ENCODE peak calls at places on chromosomes 4 and X, in ten cellular contexts. G is prostate gland, J is GM12878, F is sigmoid colon, H is upper lobe of left lung, K is HL-60, P is stomach, Y is breast epithelium, T is K562, C is suprapubic skin. L is an unnamed sample.

GRCh38 chrX:129359269-129359668 is 164.0 kb downstream of the SMARCA1 start:
- DNase-seq in G (no peak), J (no peak), F (no peak), H (no peak), K (no peak), P (no peak), Y (no peak), T (no peak), C (no peak), L (no peak)

GRCh38 chr4:53192496-53192895 is 173.4 kb downstream of the SCFD2 start:
- DNase-seq in G (no peak), J (no peak), F (no peak), H (no peak), K (no peak), P (no peak), Y (no peak), T (no peak), C (no peak), L (no peak)

GRCh38 chrX:112520124-112520523 is 159.6 kb downstream of the LHFPL1 start:
- DNase-seq in G (no peak), J (no peak), F (no peak), H (no peak), K (no peak), P (no peak), Y (no peak), T (no peak), C (no peak), L (no peak)

GRCh38 chrX:1468250-1468772 is 15.6 kb upstream of the ASMTL start:
- DNase-seq in G (no peak), J (peak; percentile 83), F (peak; percentile 53), H (peak; percentile 50), K (peak; percentile 53), P (peak; percentile 50), Y (no peak), T (no peak), C (no peak), L (peak; percentile 90)

GRCh38 chr4:60579335-60579734 is 620.8 kb upstream of the ADGRL3 start:
- DNase-seq in G (no peak), J (no peak), F (no peak), H (no peak), K (no peak), P (no peak), Y (no peak), T (no peak), C (no peak), L (no peak)

GRCh38 chrX:133440081-133440796 is 24.9 kb upstream of the GPC4 start:
- DNase-seq in G (no peak), J (no peak), F (no peak), H (no peak), K (no peak), P (no peak), Y (no peak), T (no peak), C (no peak), L (no peak)

GRCh38 chr4:67928547-67928946 is 34.7 kb downstream of the TMPRSS11A start:
- DNase-seq in G (no peak), J (no peak), F (no peak), H (no peak), K (no peak), P (no peak), Y (no peak), T (no peak), C (no peak), L (no peak)

GRCh38 chr4:41057456-41057855 is 156.9 kb downstream of the APBB2 start:
- DNase-seq in G (no peak), J (no peak), F (no peak), H (no peak), K (no peak), P (no peak), Y (no peak), T (no peak), C (no peak), L (no peak)

GRCh38 chrX:53047228-53047627 is 1.4 kb upstream of the GPR173 start:
- DNase-seq in G (no peak), J (no peak), F (no peak), H (no peak), K (no peak), P (no peak), Y (no peak), T (no peak), C (no peak), L (no peak)

GRCh38 chr4:36719425-36719824 is 438.0 kb downstream of the DTHD1 start:
- DNase-seq in G (no peak), J (no peak), F (no peak), H (no peak), K (no peak), P (no peak), Y (no peak), T (no peak), C (no peak), L (no peak)

GRCh38 chr4:36722986-36723385 is 441.6 kb downstream of the DTHD1 start:
- DNase-seq in G (no peak), J (no peak), F (no peak), H (no peak), K (no peak), P (no peak), Y (no peak), T (no peak), C (no peak), L (no peak)
- TF ChIP-seq CTCF in G (no peak), J (peak; percentile 12), F (no peak), H (no peak), K (no peak), P (no peak), Y (no peak), T (no peak), C (no peak), L (no peak)

GRCh38 chr4:77834403-77834802 is 15.2 kb upstream of the CNOT6L start:
- DNase-seq in G (no peak), J (no peak), F (no peak), H (no peak), K (no peak), P (no peak), Y (no peak), T (no peak), C (no peak), L (no peak)
- TF ChIP-seq POLR2AphosphoS5 in G (no peak), J (no peak), F (no peak), H (no peak), K (no peak), P (no peak), Y (no peak), T (no peak), C (no peak), L (no peak)

GRCh38 chrX:131792356-131792749 is 230.7 kb upstream of the STK26 start:
- DNase-seq in G (no peak), J (peak; percentile 98), F (peak; percentile 96), H (peak; percentile 89), K (no peak), P (peak; percentile 93), Y (no peak), T (no peak), C (peak; percentile 92), L (peak; percentile 91)

GRCh38 chrX:131795442-131796229 is 227.5 kb upstream of the STK26 start:
- DNase-seq in G (no peak), J (no peak), F (no peak), H (no peak), K (no peak), P (peak; percentile 59), Y (no peak), T (no peak), C (no peak), L (no peak)

GRCh38 chrX:131791608-131792355 is 231.3 kb upstream of the STK26 start:
- DNase-seq in G (no peak), J (no peak), F (no peak), H (no peak), K (no peak), P (no peak), Y (no peak), T (no peak), C (no peak), L (no peak)

GRCh38 chrX:131789664-131790063 is 233.4 kb upstream of the STK26 start:
- DNase-seq in G (no peak), J (no peak), F (no peak), H (no peak), K (no peak), P (no peak), Y (no peak), T (no peak), C (no peak), L (no peak)

DNA sequence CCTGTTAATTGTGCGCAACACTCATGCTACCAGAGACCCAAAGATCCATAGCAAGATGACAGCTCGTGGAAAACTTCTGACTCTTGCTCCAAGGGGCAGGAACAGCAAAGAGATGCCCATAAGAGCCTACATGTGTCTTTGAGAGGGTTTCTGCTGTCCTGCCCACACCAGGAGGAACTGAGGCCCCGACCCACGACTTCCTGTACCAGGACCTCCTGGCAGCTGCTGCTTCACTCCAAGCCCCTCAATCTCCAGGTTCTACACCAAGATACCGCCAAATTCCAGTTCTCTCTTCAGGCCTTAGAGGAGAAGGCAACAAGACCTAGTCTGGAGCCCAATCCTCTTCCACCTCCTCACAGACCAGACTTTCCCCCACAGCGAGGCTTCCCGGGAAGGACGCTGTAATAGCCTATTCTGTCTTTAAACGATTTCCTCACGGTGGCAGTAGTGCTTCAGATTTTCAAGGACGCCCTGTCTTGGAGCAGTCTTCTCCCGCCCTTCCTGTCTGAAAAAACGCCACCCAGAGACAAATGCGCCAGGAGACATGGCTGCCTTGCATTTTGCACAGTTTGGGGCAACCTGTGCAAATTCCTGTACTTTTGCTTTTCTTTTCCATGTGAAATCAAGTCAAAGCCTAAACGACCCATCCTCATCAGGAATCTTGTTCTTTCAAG is 230.2 kb upstream of the STK26 start:
- DNase-seq in G (no peak), J (peak; percentile 90), F (peak; percentile 95), H (peak; percentile 84), K (no peak), P (peak; percentile 89), Y (no peak), T (no peak), C (peak; percentile 93), L (peak; percentile 88)
- H3K4me3 ChIP-seq in G (no peak overlapping the region), J (peak overlapping the region; percentile 52), F (no peak overlapping the region), H (peak overlapping the region; percentile 41), K (no peak overlapping the region), P (no peak overlapping the region), Y (peak overlapping the region; percentile 65), T (no peak overlapping the region), C (no peak overlapping the region), L (peak overlapping the region; percentile 48)

DNA sequence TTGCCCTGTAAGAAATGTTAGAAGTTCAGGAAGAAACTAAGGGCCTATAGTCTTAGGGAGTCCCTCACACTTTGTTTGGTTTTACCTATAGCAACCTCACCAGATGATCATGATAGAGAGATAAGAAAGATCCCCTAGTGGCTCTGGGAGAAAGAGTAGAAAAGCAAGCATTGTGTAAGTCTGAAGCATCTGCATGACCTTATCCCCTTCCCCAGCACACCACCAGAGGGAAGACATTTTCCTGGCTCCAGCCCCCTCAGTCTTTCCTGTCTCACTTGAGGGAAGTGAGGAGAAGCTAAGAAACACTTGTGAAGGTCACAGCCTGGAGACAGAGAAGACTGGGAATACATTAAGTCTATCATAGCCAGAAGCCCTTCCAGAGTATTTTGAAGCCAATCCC is 154.0 kb downstream of the EVC2 start:
- DNase-seq in G (no peak), J (no peak), F (no peak), H (no peak), K (no peak), P (no peak), Y (no peak), T (no peak), C (no peak), L (no peak)
- TF ChIP-seq CTCF in G (no peak), J (no peak), F (no peak), H (no peak), K (no peak), P (no peak), Y (no peak), T (no peak), C (no peak), L (no peak)